ENCODE peak calls at places on chromosomes 2 and 18, in ten cellular contexts. One of them, this sample, is unnamed.

GRCh38 chr2:16662440-16662839 is 3.2 kb downstream of the CYRIA start:
- DNase-seq in HepG2: no peak
- DNase-seq in transverse colon: no peak
- DNase-seq in stomach: no peak
- DNase-seq in K562: no peak
- DNase-seq in sigmoid colon: peak
- DNase-seq in H1: no peak
- DNase-seq in ovary: no peak
- DNase-seq in GM12878: no peak
- DNase-seq in A549: no peak
- DNase-seq in this sample: no peak

GRCh38 chr2:223997938-223998337 is 40.7 kb downstream of the MRPL44 start:
- DNase-seq in HepG2: peak
- DNase-seq in transverse colon: no peak
- DNase-seq in stomach: no peak
- DNase-seq in K562: no peak
- DNase-seq in sigmoid colon: no peak
- DNase-seq in H1: no peak
- DNase-seq in ovary: no peak
- DNase-seq in GM12878: no peak
- DNase-seq in A549: no peak
- DNase-seq in this sample: no peak

GRCh38 chr2:198127627-198128026 is 323.2 kb downstream of the PLCL1 start:
- DNase-seq in HepG2: peak
- DNase-seq in transverse colon: peak
- DNase-seq in stomach: no peak
- DNase-seq in K562: peak
- DNase-seq in sigmoid colon: no peak
- DNase-seq in H1: no peak
- DNase-seq in ovary: peak
- DNase-seq in GM12878: peak
- DNase-seq in A549: peak
- DNase-seq in this sample: no peak

GRCh38 chr2:182319556-182319955 is 107.3 kb downstream of the PDE1A start:
- DNase-seq in HepG2: no peak
- DNase-seq in transverse colon: no peak
- DNase-seq in stomach: no peak
- DNase-seq in K562: no peak
- DNase-seq in sigmoid colon: no peak
- DNase-seq in H1: no peak
- DNase-seq in ovary: no peak
- DNase-seq in GM12878: no peak
- DNase-seq in A549: no peak
- DNase-seq in this sample: no peak

GRCh38 chr2:180146541-180146940 is 139.4 kb upstream of the CWC22 start:
- DNase-seq in HepG2: no peak
- DNase-seq in transverse colon: no peak
- DNase-seq in stomach: no peak
- DNase-seq in K562: no peak
- DNase-seq in sigmoid colon: no peak
- DNase-seq in H1: no peak
- DNase-seq in ovary: no peak
- DNase-seq in GM12878: no peak
- DNase-seq in A549: no peak
- DNase-seq in this sample: no peak

GRCh38 chr18:22230403-22231042 is 61.1 kb downstream of the GATA6 start:
- DNase-seq in HepG2: no peak
- DNase-seq in transverse colon: no peak
- DNase-seq in stomach: no peak
- DNase-seq in K562: no peak
- DNase-seq in sigmoid colon: no peak
- DNase-seq in H1: no peak
- DNase-seq in ovary: no peak
- DNase-seq in GM12878: no peak
- DNase-seq in A549: no peak
- DNase-seq in this sample: no peak

GRCh38 chr2:73013941-73014340 is 57.6 kb downstream of the SFXN5 start:
- DNase-seq in HepG2: no peak
- DNase-seq in transverse colon: no peak
- DNase-seq in stomach: no peak
- DNase-seq in K562: no peak
- DNase-seq in sigmoid colon: no peak
- DNase-seq in H1: no peak
- DNase-seq in ovary: no peak
- DNase-seq in GM12878: no peak
- DNase-seq in A549: no peak
- DNase-seq in this sample: no peak

GRCh38 chr18:5900249-5900648 is 4.9 kb upstream of the TMEM200C start:
- DNase-seq in HepG2: peak
- DNase-seq in transverse colon: no peak
- DNase-seq in stomach: no peak
- DNase-seq in K562: no peak
- DNase-seq in sigmoid colon: no peak
- DNase-seq in H1: no peak
- DNase-seq in ovary: no peak
- DNase-seq in GM12878: no peak
- DNase-seq in A549: peak
- DNase-seq in this sample: no peak

GRCh38 chr2:170369894-170370293 is 191.9 kb downstream of the MYO3B start:
- DNase-seq in HepG2: peak
- DNase-seq in transverse colon: no peak
- DNase-seq in stomach: no peak
- DNase-seq in K562: no peak
- DNase-seq in sigmoid colon: no peak
- DNase-seq in H1: no peak
- DNase-seq in ovary: no peak
- DNase-seq in GM12878: no peak
- DNase-seq in A549: peak
- DNase-seq in this sample: no peak

GRCh38 chr2:74119324-74119723 is 28.4 kb downstream of the BOLA3 start:
- DNase-seq in HepG2: no peak
- DNase-seq in transverse colon: no peak
- DNase-seq in stomach: no peak
- DNase-seq in K562: no peak
- DNase-seq in sigmoid colon: no peak
- DNase-seq in H1: no peak
- DNase-seq in ovary: no peak
- DNase-seq in GM12878: no peak
- DNase-seq in A549: peak
- DNase-seq in this sample: no peak

GRCh38 chr2:223720367-223720766 is 117.0 kb downstream of the AP1S3 start:
- DNase-seq in HepG2: no peak
- DNase-seq in transverse colon: no peak
- DNase-seq in stomach: no peak
- DNase-seq in K562: no peak
- DNase-seq in sigmoid colon: no peak
- DNase-seq in H1: no peak
- DNase-seq in ovary: no peak
- DNase-seq in GM12878: no peak
- DNase-seq in A549: no peak
- DNase-seq in this sample: no peak

GRCh38 chr2:142796161-142796560 is 81.3 kb upstream of the KYNU start:
- DNase-seq in HepG2: peak
- DNase-seq in transverse colon: no peak
- DNase-seq in stomach: no peak
- DNase-seq in K562: no peak
- DNase-seq in sigmoid colon: no peak
- DNase-seq in H1: no peak
- DNase-seq in ovary: no peak
- DNase-seq in GM12878: no peak
- DNase-seq in A549: no peak
- DNase-seq in this sample: no peak
- TF ChIP-seq EP300 in HepG2: no peak
- TF ChIP-seq EP300 in transverse colon: no peak
- TF ChIP-seq EP300 in stomach: no peak
- TF ChIP-seq EP300 in K562: no peak
- TF ChIP-seq EP300 in sigmoid colon: no peak
- TF ChIP-seq EP300 in H1: no peak
- TF ChIP-seq EP300 in ovary: no peak
- TF ChIP-seq EP300 in GM12878: no peak
- TF ChIP-seq EP300 in A549: no peak
- TF ChIP-seq EP300 in this sample: no peak

GRCh38 chr18:35524236-35524635 is 26.5 kb upstream of the INO80C start:
- DNase-seq in HepG2: no peak
- DNase-seq in transverse colon: no peak
- DNase-seq in stomach: no peak
- DNase-seq in K562: no peak
- DNase-seq in sigmoid colon: no peak
- DNase-seq in H1: no peak
- DNase-seq in ovary: no peak
- DNase-seq in GM12878: no peak
- DNase-seq in A549: no peak
- DNase-seq in this sample: no peak

GRCh38 chr18:35522130-35522959 is 24.6 kb upstream of the INO80C start:
- DNase-seq in HepG2: no peak
- DNase-seq in transverse colon: no peak
- DNase-seq in stomach: no peak
- DNase-seq in K562: no peak
- DNase-seq in sigmoid colon: no peak
- DNase-seq in H1: no peak
- DNase-seq in ovary: no peak
- DNase-seq in GM12878: no peak
- DNase-seq in A549: no peak
- DNase-seq in this sample: no peak

GRCh38 chr18:35526476-35527120 is 28.8 kb upstream of the INO80C start:
- DNase-seq in HepG2: no peak
- DNase-seq in transverse colon: peak
- DNase-seq in stomach: no peak
- DNase-seq in K562: no peak
- DNase-seq in sigmoid colon: no peak
- DNase-seq in H1: no peak
- DNase-seq in ovary: no peak
- DNase-seq in GM12878: no peak
- DNase-seq in A549: no peak
- DNase-seq in this sample: no peak

GRCh38 chr18:35528749-35529274 is 31.1 kb upstream of the INO80C start:
- DNase-seq in HepG2: no peak
- DNase-seq in transverse colon: no peak
- DNase-seq in stomach: no peak
- DNase-seq in K562: no peak
- DNase-seq in sigmoid colon: no peak
- DNase-seq in H1: no peak
- DNase-seq in ovary: no peak
- DNase-seq in GM12878: no peak
- DNase-seq in A549: no peak
- DNase-seq in this sample: no peak

GRCh38 chr18:35525795-35526475 is 28.2 kb upstream of the INO80C start:
- DNase-seq in HepG2: no peak
- DNase-seq in transverse colon: no peak
- DNase-seq in stomach: no peak
- DNase-seq in K562: no peak
- DNase-seq in sigmoid colon: no peak
- DNase-seq in H1: no peak
- DNase-seq in ovary: no peak
- DNase-seq in GM12878: no peak
- DNase-seq in A549: no peak
- DNase-seq in this sample: no peak
- H3K4me3 ChIP-seq in HepG2: no peak
- H3K4me3 ChIP-seq in transverse colon: no peak
- H3K4me3 ChIP-seq in stomach: peak
- H3K4me3 ChIP-seq in K562: no peak
- H3K4me3 ChIP-seq in sigmoid colon: no peak
- H3K4me3 ChIP-seq in H1: no peak
- H3K4me3 ChIP-seq in ovary: no peak
- H3K4me3 ChIP-seq in GM12878: no peak
- H3K4me3 ChIP-seq in A549: no peak
- H3K4me3 ChIP-seq in this sample: no peak

GRCh38 chr2:127655209-127656073 is 9.5 kb downstream of the GPR17 start:
- DNase-seq in HepG2: no peak
- DNase-seq in transverse colon: no peak
- DNase-seq in stomach: no peak
- DNase-seq in K562: no peak
- DNase-seq in sigmoid colon: peak
- DNase-seq in H1: no peak
- DNase-seq in ovary: no peak
- DNase-seq in GM12878: no peak
- DNase-seq in A549: no peak
- DNase-seq in this sample: no peak

GRCh38 chr2:127656569-127657231 is 10.7 kb downstream of the GPR17 start:
- DNase-seq in HepG2: no peak
- DNase-seq in transverse colon: no peak
- DNase-seq in stomach: no peak
- DNase-seq in K562: no peak
- DNase-seq in sigmoid colon: peak
- DNase-seq in H1: no peak
- DNase-seq in ovary: no peak
- DNase-seq in GM12878: no peak
- DNase-seq in A549: no peak
- DNase-seq in this sample: no peak

GRCh38 chr2:127653421-127654083 is 7.6 kb downstream of the GPR17 start:
- DNase-seq in HepG2: no peak
- DNase-seq in transverse colon: no peak
- DNase-seq in stomach: no peak
- DNase-seq in K562: no peak
- DNase-seq in sigmoid colon: peak
- DNase-seq in H1: no peak
- DNase-seq in ovary: no peak
- DNase-seq in GM12878: no peak
- DNase-seq in A549: no peak
- DNase-seq in this sample: no peak

GRCh38 chr2:127654084-127654837 is 8.3 kb downstream of the GPR17 start:
- DNase-seq in HepG2: no peak
- DNase-seq in transverse colon: no peak
- DNase-seq in stomach: no peak
- DNase-seq in K562: no peak
- DNase-seq in sigmoid colon: peak
- DNase-seq in H1: no peak
- DNase-seq in ovary: no peak
- DNase-seq in GM12878: no peak
- DNase-seq in A549: no peak
- DNase-seq in this sample: no peak

DNA sequence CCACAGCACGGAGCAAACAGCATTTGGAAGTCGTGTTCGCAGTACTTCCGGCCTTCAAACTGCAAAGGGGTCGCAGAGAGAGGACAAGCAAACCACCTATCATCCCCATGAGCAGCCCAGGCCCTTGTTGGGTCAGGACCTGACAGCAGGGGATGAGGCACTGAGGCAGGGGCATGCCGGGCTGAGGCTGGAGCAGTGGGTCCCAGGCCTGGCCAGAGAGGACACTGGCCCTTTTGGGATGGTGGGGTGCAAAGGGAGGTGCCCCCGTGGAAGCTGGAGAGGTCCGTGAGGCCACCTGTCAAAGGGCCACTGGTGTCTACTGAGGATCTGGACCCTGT is 8.9 kb downstream of the GPR17 start:
- DNase-seq in HepG2: no peak
- DNase-seq in transverse colon: no peak
- DNase-seq in stomach: no peak
- DNase-seq in K562: no peak
- DNase-seq in sigmoid colon: peak
- DNase-seq in H1: no peak
- DNase-seq in ovary: no peak
- DNase-seq in GM12878: no peak
- DNase-seq in A549: no peak
- DNase-seq in this sample: no peak
- TF ChIP-seq EP300 in HepG2: no peak
- TF ChIP-seq EP300 in transverse colon: no peak
- TF ChIP-seq EP300 in stomach: no peak
- TF ChIP-seq EP300 in K562: no peak
- TF ChIP-seq EP300 in sigmoid colon: no peak
- TF ChIP-seq EP300 in H1: no peak
- TF ChIP-seq EP300 in ovary: no peak
- TF ChIP-seq EP300 in GM12878: no peak
- TF ChIP-seq EP300 in A549: no peak
- TF ChIP-seq EP300 in this sample: no peak

GRCh38 chr18:38940863-38941531 is 1375.4 kb upstream of the CELF4 start:
- DNase-seq in HepG2: peak
- DNase-seq in transverse colon: no peak
- DNase-seq in stomach: no peak
- DNase-seq in K562: no peak
- DNase-seq in sigmoid colon: no peak
- DNase-seq in H1: no peak
- DNase-seq in ovary: no peak
- DNase-seq in GM12878: peak
- DNase-seq in A549: peak
- DNase-seq in this sample: no peak
- H3K4me3 ChIP-seq in HepG2: no peak
- H3K4me3 ChIP-seq in transverse colon: no peak
- H3K4me3 ChIP-seq in stomach: peak
- H3K4me3 ChIP-seq in K562: peak
- H3K4me3 ChIP-seq in sigmoid colon: no peak
- H3K4me3 ChIP-seq in H1: no peak
- H3K4me3 ChIP-seq in ovary: no peak
- H3K4me3 ChIP-seq in GM12878: peak
- H3K4me3 ChIP-seq in A549: peak
- H3K4me3 ChIP-seq in this sample: peak

This sample was measured in tibial nerve.